ENCODE peak calls at places on chromosomes 1 and 21, in eight cellular contexts. One of them, this sample, is unnamed.

GRCh38 chr1:165891461-165891860 is 64.0 kb downstream of the UCK2 start:
- DNase-seq in A673: no peak
- DNase-seq in fibroblast of mammary gland: peak
- DNase-seq in right atrium auricular region: no peak
- DNase-seq in Peyer's patch: no peak
- DNase-seq in cardiac fibroblast: peak
- DNase-seq in left lung: no peak
- DNase-seq in adrenal gland: no peak
- DNase-seq in this sample: no peak

GRCh38 chr1:163472267-163472666 is 150.5 kb downstream of the NUF2 start:
- DNase-seq in A673: peak
- DNase-seq in fibroblast of mammary gland: no peak
- DNase-seq in right atrium auricular region: no peak
- DNase-seq in Peyer's patch: no peak
- DNase-seq in cardiac fibroblast: no peak
- DNase-seq in left lung: no peak
- DNase-seq in adrenal gland: no peak
- DNase-seq in this sample: no peak

GRCh38 chr1:10932088-10932487 is 80.4 kb upstream of the TARDBP start:
- DNase-seq in A673: no peak
- DNase-seq in fibroblast of mammary gland: no peak
- DNase-seq in right atrium auricular region: no peak
- DNase-seq in Peyer's patch: no peak
- DNase-seq in cardiac fibroblast: no peak
- DNase-seq in left lung: no peak
- DNase-seq in adrenal gland: no peak
- DNase-seq in this sample: no peak

GRCh38 chr1:55552636-55553035 is 337.5 kb upstream of the USP24 start:
- DNase-seq in A673: no peak
- DNase-seq in fibroblast of mammary gland: no peak
- DNase-seq in right atrium auricular region: no peak
- DNase-seq in Peyer's patch: no peak
- DNase-seq in cardiac fibroblast: no peak
- DNase-seq in left lung: no peak
- DNase-seq in adrenal gland: no peak
- DNase-seq in this sample: no peak

GRCh38 chr1:175933801-175934200 is 190.4 kb upstream of the TNR start:
- DNase-seq in A673: no peak
- DNase-seq in fibroblast of mammary gland: peak
- DNase-seq in right atrium auricular region: no peak
- DNase-seq in Peyer's patch: no peak
- DNase-seq in cardiac fibroblast: peak
- DNase-seq in left lung: no peak
- DNase-seq in adrenal gland: no peak
- DNase-seq in this sample: no peak

GRCh38 chr1:241631674-241632073 is 8.5 kb downstream of the CHML start:
- DNase-seq in A673: no peak
- DNase-seq in fibroblast of mammary gland: no peak
- DNase-seq in right atrium auricular region: no peak
- DNase-seq in Peyer's patch: no peak
- DNase-seq in cardiac fibroblast: no peak
- DNase-seq in left lung: no peak
- DNase-seq in adrenal gland: no peak
- DNase-seq in this sample: no peak

GRCh38 chr1:218996362-218996761 is 177.3 kb upstream of the LYPLAL1 start:
- DNase-seq in A673: no peak
- DNase-seq in fibroblast of mammary gland: peak
- DNase-seq in right atrium auricular region: no peak
- DNase-seq in Peyer's patch: no peak
- DNase-seq in cardiac fibroblast: peak
- DNase-seq in left lung: no peak
- DNase-seq in adrenal gland: no peak
- DNase-seq in this sample: no peak

GRCh38 chr1:27394925-27395324 is 2.5 kb downstream of the GPR3 start:
- DNase-seq in A673: no peak
- DNase-seq in fibroblast of mammary gland: no peak
- DNase-seq in right atrium auricular region: no peak
- DNase-seq in Peyer's patch: no peak
- DNase-seq in cardiac fibroblast: no peak
- DNase-seq in left lung: no peak
- DNase-seq in adrenal gland: no peak
- DNase-seq in this sample: no peak

GRCh38 chr1:116420417-116421200 is 47.6 kb downstream of the ATP1A1 start:
- DNase-seq in A673: no peak
- DNase-seq in fibroblast of mammary gland: no peak
- DNase-seq in right atrium auricular region: no peak
- DNase-seq in Peyer's patch: no peak
- DNase-seq in cardiac fibroblast: no peak
- DNase-seq in left lung: no peak
- DNase-seq in adrenal gland: no peak
- DNase-seq in this sample: no peak

GRCh38 chr1:12610305-12610935 is 7.6 kb downstream of the DHRS3 start:
- DNase-seq in A673: no peak
- DNase-seq in fibroblast of mammary gland: peak
- DNase-seq in right atrium auricular region: no peak
- DNase-seq in Peyer's patch: no peak
- DNase-seq in cardiac fibroblast: peak
- DNase-seq in left lung: no peak
- DNase-seq in adrenal gland: no peak
- DNase-seq in this sample: no peak

GRCh38 chr1:206125366-206125765 is 8.2 kb upstream of the AVPR1B start:
- DNase-seq in A673: no peak
- DNase-seq in fibroblast of mammary gland: no peak
- DNase-seq in right atrium auricular region: no peak
- DNase-seq in Peyer's patch: no peak
- DNase-seq in cardiac fibroblast: no peak
- DNase-seq in left lung: no peak
- DNase-seq in adrenal gland: no peak
- DNase-seq in this sample: no peak

GRCh38 chr1:23178931-23179330 is 10.3 kb upstream of the LUZP1 start:
- DNase-seq in A673: no peak
- DNase-seq in fibroblast of mammary gland: peak
- DNase-seq in right atrium auricular region: no peak
- DNase-seq in Peyer's patch: no peak
- DNase-seq in cardiac fibroblast: peak
- DNase-seq in left lung: no peak
- DNase-seq in adrenal gland: no peak
- DNase-seq in this sample: no peak

DNA sequence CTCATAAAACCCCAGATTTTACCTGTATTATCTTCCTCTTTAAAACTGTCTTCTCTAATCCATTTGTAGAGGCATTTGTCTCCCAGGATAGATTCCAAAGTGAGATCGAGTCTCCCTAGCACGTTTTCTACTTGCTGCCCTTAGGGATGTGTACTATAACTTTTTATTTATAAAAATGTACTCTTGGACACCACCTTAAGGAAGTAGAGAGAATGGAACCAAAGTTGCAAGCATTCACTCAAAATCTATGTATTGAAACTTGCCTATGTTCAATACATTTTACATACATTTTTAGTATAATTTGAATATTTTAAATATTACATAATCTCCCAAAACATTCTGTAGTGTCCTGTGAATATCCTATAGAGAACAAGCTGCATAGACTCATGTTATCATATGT is 842 bp upstream of the SPRR2A start:
- DNase-seq in A673: no peak
- DNase-seq in fibroblast of mammary gland: no peak
- DNase-seq in right atrium auricular region: no peak
- DNase-seq in Peyer's patch: no peak
- DNase-seq in cardiac fibroblast: no peak
- DNase-seq in left lung: no peak
- DNase-seq in adrenal gland: no peak
- DNase-seq in this sample: no peak
- TF ChIP-seq CTCF in A673: no peak
- TF ChIP-seq CTCF in fibroblast of mammary gland: no peak
- TF ChIP-seq CTCF in right atrium auricular region: no peak
- TF ChIP-seq CTCF in Peyer's patch: no peak
- TF ChIP-seq CTCF in cardiac fibroblast: no peak
- TF ChIP-seq CTCF in left lung: no peak
- TF ChIP-seq CTCF in adrenal gland: no peak
- TF ChIP-seq CTCF in this sample: no peak

DNA sequence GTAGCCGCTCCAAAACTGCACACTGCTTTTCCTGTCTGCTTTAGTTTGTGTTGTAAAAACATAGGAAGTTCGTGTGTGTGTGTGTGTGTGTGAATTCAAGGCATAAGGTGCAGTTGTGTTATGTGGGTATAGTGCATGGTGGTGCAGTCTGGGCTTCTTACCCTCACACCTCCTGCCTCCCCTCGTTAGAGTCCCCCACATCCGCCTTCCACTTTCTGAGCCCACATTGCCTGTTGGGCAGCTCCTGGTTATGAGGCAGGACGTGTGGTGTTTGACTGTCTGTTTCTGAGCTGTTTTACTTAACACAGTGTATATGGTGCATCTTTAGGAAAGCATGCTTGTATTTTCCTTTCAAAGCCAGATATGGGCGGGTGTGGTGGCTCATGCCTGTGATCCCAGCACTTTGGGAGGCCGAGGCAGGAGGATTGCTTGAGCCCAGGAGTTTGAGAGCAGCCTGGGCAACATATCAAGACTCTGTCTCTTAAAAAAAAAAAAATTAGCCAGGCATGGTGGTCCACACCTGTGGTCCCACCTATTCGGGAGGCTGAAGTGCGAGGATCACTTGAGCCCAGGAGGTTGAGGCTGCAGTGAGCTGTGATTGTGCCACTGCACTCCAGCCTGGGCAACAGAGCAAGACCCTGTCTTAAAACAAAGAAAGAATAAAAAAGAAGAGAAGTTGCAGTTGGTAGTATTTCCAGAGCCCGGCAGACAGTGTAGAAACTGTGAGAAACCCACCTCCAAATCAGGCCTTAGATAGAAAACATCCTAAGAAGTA is 12.5 kb downstream of the IBA57 start:
- DNase-seq in A673: no peak
- DNase-seq in fibroblast of mammary gland: no peak
- DNase-seq in right atrium auricular region: no peak
- DNase-seq in Peyer's patch: no peak
- DNase-seq in cardiac fibroblast: no peak
- DNase-seq in left lung: no peak
- DNase-seq in adrenal gland: no peak
- DNase-seq in this sample: no peak
- H3K4me3 ChIP-seq in A673: no peak
- H3K4me3 ChIP-seq in fibroblast of mammary gland: no peak
- H3K4me3 ChIP-seq in right atrium auricular region: no peak
- H3K4me3 ChIP-seq in Peyer's patch: no peak
- H3K4me3 ChIP-seq in cardiac fibroblast: no peak
- H3K4me3 ChIP-seq in left lung: no peak
- H3K4me3 ChIP-seq in adrenal gland: no peak
- H3K4me3 ChIP-seq in this sample: no peak

DNA sequence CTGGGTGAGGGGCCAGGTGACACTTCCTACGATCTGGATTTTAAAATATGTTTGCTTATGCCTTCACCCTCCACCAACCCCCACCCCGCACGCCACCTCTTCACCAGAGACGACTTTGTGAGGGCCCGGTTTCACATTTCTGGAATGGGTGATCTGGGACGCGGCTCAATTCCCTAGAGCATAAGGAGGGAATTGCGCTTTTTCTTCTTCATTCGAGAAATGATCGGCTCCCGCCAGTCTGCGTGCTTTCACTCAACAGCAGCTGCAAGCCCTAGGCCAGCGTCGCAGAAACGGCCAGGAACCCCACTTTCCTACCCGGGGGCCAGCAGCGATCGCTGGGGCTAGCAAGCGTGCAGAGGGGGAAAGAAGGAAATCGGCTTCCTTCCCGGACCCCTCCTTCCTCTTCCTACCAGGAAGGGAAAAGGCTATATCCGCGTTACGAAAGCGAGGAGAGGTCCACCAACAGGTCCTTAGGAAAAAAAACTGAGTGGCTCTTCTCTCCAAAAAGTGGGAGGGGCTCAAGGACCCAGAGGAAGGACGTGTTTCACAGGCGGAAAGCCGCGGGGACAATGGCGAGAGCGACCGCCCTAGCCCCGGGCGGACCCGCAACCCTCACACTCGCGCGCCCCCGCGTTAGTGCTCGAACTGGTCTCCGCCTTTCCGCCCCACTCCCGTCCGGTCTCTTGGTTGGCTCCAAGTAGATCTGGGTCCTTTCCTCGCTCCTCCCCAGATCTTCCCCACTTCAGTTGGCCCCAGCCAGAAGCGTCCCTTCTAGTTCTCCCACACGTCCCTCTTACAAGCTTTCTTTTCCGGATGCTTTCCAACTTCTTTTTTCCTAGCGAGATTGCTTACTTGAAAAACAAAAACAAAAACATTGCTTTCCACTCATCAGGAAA is 1.1 kb upstream of the ADAMTS1 start:
- DNase-seq in A673: peak
- DNase-seq in fibroblast of mammary gland: peak
- DNase-seq in right atrium auricular region: peak
- DNase-seq in Peyer's patch: peak
- DNase-seq in cardiac fibroblast: peak
- DNase-seq in left lung: peak
- DNase-seq in adrenal gland: peak
- DNase-seq in this sample: no peak
- TF ChIP-seq CTCF in A673: no peak
- TF ChIP-seq CTCF in fibroblast of mammary gland: no peak
- TF ChIP-seq CTCF in right atrium auricular region: no peak
- TF ChIP-seq CTCF in Peyer's patch: no peak
- TF ChIP-seq CTCF in cardiac fibroblast: peak
- TF ChIP-seq CTCF in left lung: no peak
- TF ChIP-seq CTCF in adrenal gland: no peak
- TF ChIP-seq CTCF in this sample: peak

GRCh38 chr1:101310484-101310883 is 73.7 kb downstream of the S1PR1 start:
- DNase-seq in A673: no peak
- DNase-seq in fibroblast of mammary gland: no peak
- DNase-seq in right atrium auricular region: no peak
- DNase-seq in Peyer's patch: no peak
- DNase-seq in cardiac fibroblast: no peak
- DNase-seq in left lung: no peak
- DNase-seq in adrenal gland: no peak
- DNase-seq in this sample: no peak
- H3K4me3 ChIP-seq in A673: no peak
- H3K4me3 ChIP-seq in fibroblast of mammary gland: no peak
- H3K4me3 ChIP-seq in right atrium auricular region: no peak
- H3K4me3 ChIP-seq in Peyer's patch: no peak
- H3K4me3 ChIP-seq in cardiac fibroblast: no peak
- H3K4me3 ChIP-seq in left lung: no peak
- H3K4me3 ChIP-seq in adrenal gland: no peak
- H3K4me3 ChIP-seq in this sample: no peak

GRCh38 chr1:222769181-222769580 is 32.2 kb downstream of the FAM177B start:
- DNase-seq in A673: no peak
- DNase-seq in fibroblast of mammary gland: no peak
- DNase-seq in right atrium auricular region: no peak
- DNase-seq in Peyer's patch: no peak
- DNase-seq in cardiac fibroblast: no peak
- DNase-seq in left lung: no peak
- DNase-seq in adrenal gland: no peak
- DNase-seq in this sample: no peak
- TF ChIP-seq CTCF in A673: peak
- TF ChIP-seq CTCF in fibroblast of mammary gland: peak
- TF ChIP-seq CTCF in right atrium auricular region: no peak
- TF ChIP-seq CTCF in Peyer's patch: no peak
- TF ChIP-seq CTCF in cardiac fibroblast: no peak
- TF ChIP-seq CTCF in left lung: no peak
- TF ChIP-seq CTCF in adrenal gland: no peak
- TF ChIP-seq CTCF in this sample: no peak